ENCODE peak calls at places on chromosomes 3 and 15, in seven cellular contexts. O, Y, U, J, N, R and A are unnamed samples.
A peak's percentile ranks its signal among the peaks of the same experiment; 100 is the strongest.

GRCh38 chr3:151709847-151710246 is 23.9 kb upstream of the AADACL2 start:
- DNase-seq in O (no peak), Y (no peak), U (no peak), J (no peak), N (no peak), R (no peak), A (no peak)

GRCh38 chr3:126512026-126512425 is 5.5 kb downstream of the UROC1 start:
- DNase-seq in O (no peak), Y (peak; percentile 12), U (no peak), J (no peak), N (no peak), R (no peak), A (peak; percentile 39)

GRCh38 chr3:102158080-102158756 is 276.6 kb upstream of the ZPLD1 start:
- DNase-seq in O (no peak), Y (no peak), U (peak; percentile 76), J (no peak), N (no peak), R (no peak), A (no peak)

GRCh38 chr3:112365636-112366035 is 32.7 kb downstream of the CD200 start:
- DNase-seq in O (no peak), Y (no peak), U (no peak), J (no peak), N (no peak), R (no peak), A (no peak)

GRCh38 chr3:81823882-81824395 is 62.5 kb upstream of the GBE1 start:
- DNase-seq in O (peak; percentile 55), Y (no peak), U (no peak), J (no peak), N (no peak), R (no peak), A (no peak)

GRCh38 chr15:71334874-71335273 is 219.6 kb downstream of the THSD4 start:
- DNase-seq in O (no peak), Y (no peak), U (no peak), J (no peak), N (no peak), R (no peak), A (no peak)

GRCh38 chr15:63915888-63916731 is 82.4 kb upstream of the HERC1 start:
- DNase-seq in O (peak; percentile 31), Y (no peak), U (peak; percentile 12), J (no peak), N (no peak), R (no peak), A (no peak)

GRCh38 chr15:56168394-56168793 is 75.3 kb downstream of the RFX7 start:
- DNase-seq in O (no peak), Y (no peak), U (peak; percentile 44), J (no peak), N (no peak), R (no peak), A (no peak)

GRCh38 chr15:71261934-71262333 is 146.7 kb downstream of the THSD4 start:
- DNase-seq in O (no peak), Y (no peak), U (no peak), J (no peak), N (no peak), R (no peak), A (no peak)

GRCh38 chr3:151431940-151432339 is 28.9 kb downstream of the IGSF10 start:
- DNase-seq in O (peak; percentile 9), Y (no peak), U (peak; percentile 85), J (peak; percentile 75), N (no peak), R (no peak), A (no peak)

GRCh38 chr3:114551770-114552526 is 258.1 kb downstream of the TIGIT start:
- DNase-seq in O (no peak), Y (no peak), U (peak; percentile 74), J (peak; percentile 74), N (no peak), R (no peak), A (no peak)

GRCh38 chr15:39835550-39835949 is 52.9 kb upstream of the FSIP1 start:
- DNase-seq in O (no peak), Y (no peak), U (no peak), J (no peak), N (no peak), R (no peak), A (no peak)

GRCh38 chr3:42442640-42443039 is 32.2 kb upstream of the LYZL4 start:
- DNase-seq in O (no peak), Y (no peak), U (peak; percentile 25), J (no peak), N (peak; percentile 33), R (no peak), A (no peak)

GRCh38 chr15:45670061-45670460 is 35.2 kb downstream of the SQOR start:
- DNase-seq in O (no peak), Y (no peak), U (no peak), J (no peak), N (no peak), R (no peak), A (no peak)

GRCh38 chr15:58528197-58528870 is 96.5 kb downstream of the LIPC start:
- DNase-seq in O (peak; percentile 18), Y (no peak), U (peak; percentile 26), J (no peak), N (no peak), R (no peak), A (no peak)

GRCh38 chr15:58525926-58526538 is 94.2 kb downstream of the LIPC start:
- DNase-seq in O (no peak), Y (no peak), U (no peak), J (no peak), N (no peak), R (no peak), A (no peak)

GRCh38 chr15:58526647-58527192 is 94.9 kb downstream of the LIPC start:
- DNase-seq in O (no peak), Y (no peak), U (no peak), J (no peak), N (no peak), R (no peak), A (no peak)

GRCh38 chr15:58529041-58529440 is 97.2 kb downstream of the LIPC start:
- DNase-seq in O (no peak), Y (no peak), U (no peak), J (no peak), N (no peak), R (no peak), A (no peak)

GRCh38 chr15:58527573-58528196 is 95.9 kb downstream of the LIPC start:
- DNase-seq in O (no peak), Y (no peak), U (no peak), J (no peak), N (no peak), R (no peak), A (no peak)
- H3K27ac ChIP-seq in O (no peak overlapping the region), Y (no peak overlapping the region), U (no peak overlapping the region), J (no peak overlapping the region), N (peak overlapping the region; percentile 70), R (no peak overlapping the region), A (no peak overlapping the region)

DNA sequence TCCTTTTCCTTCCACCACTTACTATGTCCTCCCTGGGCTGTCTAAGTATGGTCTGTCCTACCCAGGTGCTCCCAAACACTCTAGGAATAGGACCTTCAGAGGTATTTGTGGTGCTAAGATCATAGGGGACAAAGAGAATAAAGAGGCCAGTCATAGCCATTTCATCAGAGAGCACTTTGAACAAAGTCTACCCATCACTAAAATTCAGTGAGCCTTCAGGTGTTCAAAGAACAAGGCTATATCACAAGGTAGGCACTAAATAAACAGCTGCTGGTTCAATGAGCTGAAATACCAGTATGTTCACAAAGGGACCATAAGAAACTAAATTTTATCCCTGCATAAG is 38.8 kb downstream of the NBEAL2 start:
- DNase-seq in O (no peak), Y (no peak), U (no peak), J (no peak), N (no peak), R (no peak), A (no peak)
- H3K27ac ChIP-seq in O (no peak overlapping the region), Y (no peak overlapping the region), U (no peak overlapping the region), J (no peak overlapping the region), N (no peak overlapping the region), R (no peak overlapping the region), A (no peak overlapping the region)

GRCh38 chr3:196915375-196915774 is 27.0 kb downstream of the NCBP2 start:
- DNase-seq in O (no peak), Y (no peak), U (no peak), J (no peak), N (no peak), R (no peak), A (no peak)

GRCh38 chr3:196916995-196917394 is 25.3 kb downstream of the NCBP2 start:
- DNase-seq in O (no peak), Y (no peak), U (no peak), J (no peak), N (no peak), R (no peak), A (no peak)

GRCh38 chr3:196914866-196915265 is 27.5 kb downstream of the NCBP2 start:
- DNase-seq in O (no peak), Y (no peak), U (no peak), J (no peak), N (no peak), R (no peak), A (no peak)

GRCh38 chr3:196920733-196921132 is 21.6 kb downstream of the NCBP2 start:
- DNase-seq in O (no peak), Y (no peak), U (no peak), J (no peak), N (no peak), R (no peak), A (no peak)

GRCh38 chr3:196918968-196919367 is 23.4 kb downstream of the NCBP2 start:
- DNase-seq in O (no peak), Y (no peak), U (no peak), J (no peak), N (no peak), R (no peak), A (no peak)
- H3K27ac ChIP-seq in O (no peak overlapping the region), Y (no peak overlapping the region), U (no peak overlapping the region), J (no peak overlapping the region), N (no peak overlapping the region), R (no peak overlapping the region), A (no peak overlapping the region)

GRCh38 chr3:194617058-194617671 is 16.1 kb downstream of the TMEM44 start:
- DNase-seq in O (no peak), Y (no peak), U (no peak), J (no peak), N (no peak), R (no peak), A (no peak)
- H3K27ac ChIP-seq in O (no peak overlapping the region), Y (no peak overlapping the region), U (no peak overlapping the region), J (no peak overlapping the region), N (no peak overlapping the region), R (no peak overlapping the region), A (no peak overlapping the region)

GRCh38 chr3:30342319-30343060 is 263.9 kb upstream of the TGFBR2 start:
- DNase-seq in O (no peak), Y (no peak), U (peak; percentile 99), J (peak; percentile 76), N (peak; percentile 44), R (no peak), A (no peak)
- H3K27ac ChIP-seq in O (no peak overlapping the region), Y (no peak overlapping the region), U (peak overlapping the region; percentile 98), J (peak overlapping the region; percentile 67), N (no peak overlapping the region), R (no peak overlapping the region), A (no peak overlapping the region)

GRCh38 chr3:170327040-170327808 is 30.3 kb upstream of the SKIL start:
- DNase-seq in O (no peak), Y (no peak), U (no peak), J (no peak), N (no peak), R (no peak), A (no peak)

GRCh38 chr3:170330366-170330765 is 27.1 kb upstream of the SKIL start:
- DNase-seq in O (no peak), Y (no peak), U (peak; percentile 97), J (peak; percentile 49), N (no peak), R (no peak), A (no peak)

GRCh38 chr3:170331143-170331542 is 26.4 kb upstream of the SKIL start:
- DNase-seq in O (no peak), Y (no peak), U (peak; percentile 13), J (no peak), N (no peak), R (no peak), A (no peak)
- H3K27ac ChIP-seq in O (no peak overlapping the region), Y (no peak overlapping the region), U (peak overlapping the region; percentile 24), J (no peak overlapping the region), N (no peak overlapping the region), R (no peak overlapping the region), A (no peak overlapping the region)